ENCODE peak calls at places on chromosomes 6 and 20, in eight cellular contexts. W, Y, G, T, L, C, K and H are unnamed samples.

GRCh38 chr6:116008470-116009229 is 52.0 kb downstream of the FRK start:
- DNase-seq in W (peak), Y (no peak), G (no peak), T (no peak), L (no peak), C (no peak), K (no peak), H (no peak)

GRCh38 chr20:57657537-57658446 is 37.6 kb upstream of the ZBP1 start:
- DNase-seq in W (no peak), Y (peak), G (no peak), T (peak), L (no peak), C (no peak), K (peak), H (peak)

GRCh38 chr20:51493346-51493791 is 49.1 kb downstream of the NFATC2 start:
- DNase-seq in W (no peak), Y (no peak), G (no peak), T (no peak), L (no peak), C (no peak), K (peak), H (no peak)

GRCh38 chr6:150409576-150410066 is 40.8 kb downstream of the IYD start:
- DNase-seq in W (no peak), Y (no peak), G (no peak), T (peak), L (no peak), C (no peak), K (no peak), H (no peak)

GRCh38 chr20:18031888-18032509 is 25.7 kb downstream of the OVOL2 start:
- DNase-seq in W (no peak), Y (no peak), G (no peak), T (no peak), L (no peak), C (no peak), K (no peak), H (no peak)

GRCh38 chr20:20547221-20547875 is 165.1 kb downstream of the RALGAPA2 start:
- DNase-seq in W (peak), Y (no peak), G (no peak), T (no peak), L (no peak), C (no peak), K (peak), H (no peak)

GRCh38 chr6:15621203-15622044 is 41.4 kb downstream of the DTNBP1 start:
- DNase-seq in W (no peak), Y (no peak), G (no peak), T (no peak), L (no peak), C (no peak), K (no peak), H (no peak)

GRCh38 chr6:41503841-41504525 is 42.2 kb upstream of the FOXP4 start:
- DNase-seq in W (no peak), Y (no peak), G (no peak), T (no peak), L (no peak), C (peak), K (peak), H (no peak)

GRCh38 chr6:56540232-56540631 is 102.5 kb downstream of the DST start:
- DNase-seq in W (no peak), Y (no peak), G (no peak), T (no peak), L (no peak), C (no peak), K (no peak), H (no peak)

GRCh38 chr6:33213166-33213988 is 5.1 kb downstream of the RING1 start:
- DNase-seq in W (no peak), Y (peak), G (no peak), T (peak), L (no peak), C (no peak), K (peak), H (no peak)

GRCh38 chr20:46151936-46152335 is 33.8 kb downstream of the CD40 start:
- DNase-seq in W (no peak), Y (no peak), G (no peak), T (no peak), L (no peak), C (peak), K (peak), H (no peak)

GRCh38 chr20:60341062-60341461 is 382.8 kb downstream of the CDH26 start:
- DNase-seq in W (no peak), Y (no peak), G (no peak), T (no peak), L (no peak), C (no peak), K (no peak), H (no peak)

GRCh38 chr20:23049201-23049932 is at the start of gene THBD:
- DNase-seq in W (no peak), Y (no peak), G (no peak), T (no peak), L (no peak), C (no peak), K (peak), H (no peak)

GRCh38 chr20:10337291-10337690 is 96.7 kb downstream of the MKKS start:
- DNase-seq in W (no peak), Y (no peak), G (no peak), T (no peak), L (no peak), C (no peak), K (no peak), H (no peak)

GRCh38 chr6:2222275-2222842 is 23.0 kb downstream of the GMDS start:
- DNase-seq in W (no peak), Y (no peak), G (no peak), T (no peak), L (no peak), C (no peak), K (no peak), H (no peak)

GRCh38 chr6:117890172-117890571 is 16.9 kb upstream of the SLC35F1 start:
- DNase-seq in W (no peak), Y (no peak), G (no peak), T (no peak), L (no peak), C (no peak), K (no peak), H (no peak)

GRCh38 chr6:74087898-74088297 is 391.9 kb downstream of the CD109 start:
- DNase-seq in W (no peak), Y (no peak), G (no peak), T (no peak), L (no peak), C (no peak), K (no peak), H (no peak)

GRCh38 chr6:147166360-147166944 is 37.8 kb upstream of the STXBP5 start:
- DNase-seq in W (no peak), Y (no peak), G (no peak), T (no peak), L (no peak), C (no peak), K (no peak), H (no peak)

GRCh38 chr6:70219943-70220613 is 82.8 kb downstream of the COL9A1 start:
- DNase-seq in W (no peak), Y (no peak), G (no peak), T (no peak), L (no peak), C (no peak), K (no peak), H (no peak)

GRCh38 chr20:62367136-62367482 is at the start of gene LAMA5:
- DNase-seq in W (no peak), Y (no peak), G (no peak), T (peak), L (no peak), C (peak), K (no peak), H (no peak)

GRCh38 chr6:152775441-152775840 is 24.8 kb downstream of the VIP start:
- DNase-seq in W (no peak), Y (no peak), G (no peak), T (no peak), L (no peak), C (no peak), K (no peak), H (no peak)

GRCh38 chr6:44041461-44042260 is 85.6 kb downstream of the MRPL14 start:
- DNase-seq in W (peak), Y (no peak), G (peak), T (peak), L (no peak), C (no peak), K (no peak), H (no peak)

GRCh38 chr6:165218816-165219215 is 90.6 kb downstream of the C6orf118 start:
- DNase-seq in W (no peak), Y (no peak), G (no peak), T (no peak), L (no peak), C (no peak), K (no peak), H (no peak)

GRCh38 chr6:152697634-152698033 is at the start of gene MYCT1:
- DNase-seq in W (no peak), Y (no peak), G (no peak), T (no peak), L (no peak), C (no peak), K (no peak), H (no peak)

GRCh38 chr6:166167258-166167731 is 356 bp downstream of the TBXT start:
- DNase-seq in W (no peak), Y (no peak), G (no peak), T (no peak), L (no peak), C (no peak), K (no peak), H (no peak)

GRCh38 chr20:50558483-50558925 is 48.3 kb downstream of the PTPN1 start:
- DNase-seq in W (no peak), Y (no peak), G (no peak), T (no peak), L (no peak), C (no peak), K (no peak), H (no peak)

GRCh38 chr6:42239736-42240375 is 22.2 kb upstream of the MRPS10 start:
- DNase-seq in W (no peak), Y (no peak), G (no peak), T (no peak), L (no peak), C (no peak), K (no peak), H (no peak)

GRCh38 chr6:154138806-154139205 is 99.8 kb downstream of the OPRM1 start:
- DNase-seq in W (no peak), Y (no peak), G (no peak), T (no peak), L (no peak), C (no peak), K (no peak), H (no peak)

GRCh38 chr6:151014404-151015150 is 149.1 kb downstream of the MTHFD1L start:
- DNase-seq in W (no peak), Y (peak), G (peak), T (peak), L (no peak), C (peak), K (peak), H (no peak)

GRCh38 chr6:2187826-2188225 is 57.6 kb downstream of the GMDS start:
- DNase-seq in W (no peak), Y (no peak), G (no peak), T (no peak), L (no peak), C (peak), K (no peak), H (no peak)

GRCh38 chr20:17806739-17807441 is 107.1 kb downstream of the BANF2 start:
- DNase-seq in W (peak), Y (no peak), G (peak), T (peak), L (no peak), C (no peak), K (no peak), H (no peak)

GRCh38 chr6:106609699-106610098 is 19.6 kb downstream of the RTN4IP1 start:
- DNase-seq in W (no peak), Y (peak), G (no peak), T (no peak), L (no peak), C (no peak), K (peak), H (no peak)

GRCh38 chr6:98984102-98984501 is 36.4 kb upstream of the FBXL4 start:
- DNase-seq in W (no peak), Y (no peak), G (no peak), T (no peak), L (no peak), C (no peak), K (no peak), H (no peak)

GRCh38 chr20:64225828-64226598 is 29.5 kb upstream of the PCMTD2 start:
- DNase-seq in W (no peak), Y (no peak), G (no peak), T (no peak), L (no peak), C (no peak), K (no peak), H (no peak)